ENCODE peak calls at places on chromosomes 2 and 18, in four cellular contexts. Q, M, X and A are unnamed samples.

GRCh38 chr2:42722328-42723190 is 41.4 kb downstream of the OXER1 start:
- DNase-seq in Q (peak; percentile 44), X (peak; percentile 81), M (no peak), A (peak; percentile 53)

GRCh38 chr2:202023198-202023903 is 10.3 kb upstream of the FZD7 start:
- DNase-seq in M (no peak), X (peak; percentile 72), Q (no peak), A (no peak)

GRCh38 chr18:36697905-36698304 is 130.9 kb downstream of the TPGS2 start:
- DNase-seq in M (peak; percentile 50), Q (no peak), X (no peak), A (no peak)

GRCh38 chr2:145980318-145980717 is 1460.4 kb upstream of the ZEB2 start:
- DNase-seq in M (no peak), X (no peak), Q (no peak), A (no peak)

GRCh38 chr18:3250237-3251107 is 2.9 kb downstream of the MYL12A start:
- DNase-seq in M (no peak), X (no peak), Q (no peak), A (no peak)

GRCh38 chr2:182098648-182099047 is 113.0 kb downstream of the PPP1R1C start:
- DNase-seq in Q (no peak), M (no peak), X (no peak), A (no peak)

GRCh38 chr2:239275037-239275685 is 125.7 kb downstream of the HDAC4 start:
- DNase-seq in M (peak; percentile 94), Q (peak; percentile 65), X (peak; percentile 81), A (peak; percentile 18)

GRCh38 chr2:29314816-29315571 is 199.8 kb downstream of the CLIP4 start:
- DNase-seq in Q (no peak), X (peak; percentile 56), M (no peak), A (no peak)

GRCh38 chr2:174495365-174496012 is 8.7 kb upstream of the GPR155 start:
- DNase-seq in Q (no peak), M (no peak), X (no peak), A (no peak)

GRCh38 chr2:233445152-233445830 is 91.0 kb downstream of the DGKD start:
- DNase-seq in X (peak; percentile 25), M (peak; percentile 20), Q (no peak), A (no peak)

GRCh38 chr2:190765386-190766173 is 115.0 kb upstream of the GLS start:
- DNase-seq in Q (no peak), M (no peak), X (no peak), A (no peak)

GRCh38 chr2:5391361-5391760 is 300.8 kb upstream of the SOX11 start:
- DNase-seq in X (no peak), Q (no peak), M (peak; percentile 56), A (peak; percentile 58)

GRCh38 chr2:185475868-185476267 is 262.7 kb upstream of the FSIP2 start:
- DNase-seq in M (no peak), X (no peak), Q (no peak), A (no peak)

GRCh38 chr2:46956981-46957531 is 41.5 kb upstream of the MCFD2 start:
- DNase-seq in X (no peak), Q (no peak), M (no peak), A (no peak)

GRCh38 chr2:179354296-179354695 is 89.7 kb upstream of the SESTD1 start:
- DNase-seq in Q (no peak), M (no peak), X (no peak), A (no peak)

GRCh38 chr2:138123741-138124140 is 159.5 kb downstream of the HNMT start:
- DNase-seq in M (no peak), X (no peak), Q (no peak), A (no peak)

GRCh38 chr18:55694291-55694690 is 106.3 kb upstream of the TCF4 start:
- DNase-seq in Q (no peak), X (no peak), M (no peak), A (no peak)

GRCh38 chr18:58639751-58640427 is 11.0 kb upstream of the ALPK2 start:
- DNase-seq in M (no peak), X (no peak), Q (no peak), A (no peak)

GRCh38 chr2:60152226-60152833 is 401.1 kb downstream of the BCL11A start:
- DNase-seq in X (no peak), Q (no peak), M (no peak), A (no peak)

GRCh38 chr2:149894760-149895159 is 307.2 kb upstream of the MMADHC start:
- DNase-seq in Q (no peak), M (no peak), X (no peak), A (no peak)

GRCh38 chr2:189285962-189286648 is 106.5 kb upstream of the COL5A2 start:
- DNase-seq in Q (peak; percentile 20), X (no peak), M (no peak), A (no peak)

GRCh38 chr18:54774423-54774822 is 53.9 kb upstream of the RAB27B start:
- DNase-seq in X (no peak), Q (no peak), M (no peak), A (no peak)

GRCh38 chr2:46985512-46985911 is 69.9 kb upstream of the MCFD2 start:
- DNase-seq in Q (no peak), M (no peak), X (no peak), A (no peak)

GRCh38 chr2:135600915-135601314 is 69.6 kb downstream of the R3HDM1 start:
- DNase-seq in Q (no peak), X (no peak), M (no peak), A (no peak)

GRCh38 chr2:105540642-105541041 is 141.8 kb upstream of the FHL2 start:
- DNase-seq in Q (no peak), M (no peak), X (no peak), A (no peak)

GRCh38 chr2:54639609-54640008 is 83.9 kb upstream of the EML6 start:
- DNase-seq in X (no peak), M (no peak), Q (no peak), A (no peak)

GRCh38 chr2:232438951-232439757 is 16.8 kb upstream of the ALPI start:
- DNase-seq in X (peak; percentile 48), Q (no peak), M (peak; percentile 52), A (no peak)

GRCh38 chr2:108982259-108982679 is 6.8 kb downstream of the EDAR start:
- DNase-seq in M (no peak), Q (no peak), X (no peak), A (no peak)

GRCh38 chr2:98730851-98731708 is at the start of gene MGAT4A:
- DNase-seq in M (peak; percentile 90), Q (peak; percentile 63), X (peak; percentile 89), A (peak; percentile 70)
- H3K4me1 ChIP-seq in M (peaks cover 10% of the 10 kb centered on the region), Q (no peaks in the 10 kb centered on the region), X (peaks cover 58% of the 10 kb centered on the region), A (no peaks in the 10 kb centered on the region)

GRCh38 chr2:11746376-11746806 is at the start of gene LPIN1:
- DNase-seq in X (peak; percentile 92), Q (peak; percentile 89), M (peak; percentile 95), A (peak; percentile 91)
- TF ChIP-seq CTCF in X (peak; percentile 23), Q (peak; percentile 43), M (peak; percentile 24), A (no peak)

GRCh38 chr18:79727211-79727610 is 47.6 kb downstream of the CTDP1 start:
- DNase-seq in X (no peak), M (no peak), Q (no peak), A (no peak)

GRCh38 chr18:79728931-79729586 is 49.5 kb downstream of the CTDP1 start:
- DNase-seq in M (no peak), X (no peak), Q (no peak), A (no peak)

GRCh38 chr18:79730804-79731203 is 51.2 kb downstream of the CTDP1 start:
- DNase-seq in Q (no peak), X (no peak), M (no peak), A (no peak)

GRCh38 chr18:79726721-79727120 is 47.1 kb downstream of the CTDP1 start:
- DNase-seq in X (no peak), M (no peak), Q (no peak), A (no peak)

GRCh38 chr18:79729611-79730010 is 50.0 kb downstream of the CTDP1 start:
- DNase-seq in M (no peak), X (no peak), Q (no peak), A (no peak)
- H3K9me3 ChIP-seq in M (peaks cover 16% of the 10 kb centered on the region), X (no peaks in the 10 kb centered on the region), Q (no peaks in the 10 kb centered on the region), A (no peaks in the 10 kb centered on the region)

DNA sequence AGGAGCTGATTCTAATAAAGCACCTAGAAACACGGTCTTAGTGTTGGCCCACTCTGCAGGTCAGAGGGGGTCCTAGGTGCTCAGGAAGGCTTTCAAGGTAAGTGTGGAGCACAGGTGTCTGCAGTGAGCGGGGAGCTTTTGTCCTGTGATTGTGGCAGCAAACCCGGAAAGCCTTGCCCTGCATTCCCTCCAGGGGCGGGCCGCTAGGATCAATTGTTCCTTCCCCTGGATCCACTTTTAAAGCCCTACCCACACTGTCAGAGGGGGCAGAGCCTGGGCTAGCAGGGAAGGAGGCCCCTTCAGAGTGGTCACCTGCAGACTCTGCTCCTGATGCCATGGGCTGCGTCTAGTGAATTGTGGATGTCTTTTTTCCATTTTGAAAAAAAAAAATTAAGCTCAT is 176.0 kb downstream of the CTIF start:
- DNase-seq in Q (no peak), X (peak; percentile 36), M (no peak), A (no peak)
- H3K4me1 ChIP-seq in Q (no peaks in the 10 kb centered on the region), X (peaks cover 41% of the 10 kb centered on the region), M (peaks cover 11% of the 10 kb centered on the region), A (no peaks in the 10 kb centered on the region)

GRCh38 chr2:31386648-31387047 is 27.9 kb downstream of the XDH start:
- DNase-seq in X (no peak), M (no peak), Q (no peak), A (no peak)
- TF ChIP-seq CTCF in X (no peak), M (no peak), Q (no peak), A (no peak)

DNA sequence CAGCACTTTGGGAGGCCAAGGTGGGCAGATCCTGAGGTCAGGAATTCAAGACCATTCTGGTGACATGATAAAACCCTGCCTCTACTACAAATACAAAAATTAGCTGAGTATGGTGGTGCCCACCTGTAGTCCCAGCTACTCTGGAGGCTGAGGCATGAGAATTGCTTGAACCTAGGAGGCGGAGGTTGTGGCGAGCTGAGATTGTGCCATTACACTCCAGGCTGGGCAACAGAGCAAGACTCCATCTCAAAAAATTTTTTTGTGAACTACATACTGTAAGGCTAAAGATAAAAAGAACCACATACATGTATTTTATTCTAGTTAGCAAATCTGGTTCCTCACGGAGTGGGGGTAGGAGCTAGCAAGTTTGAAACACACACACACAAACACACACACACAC is 45.1 kb downstream of the RAB10 start:
- DNase-seq in Q (no peak), X (no peak), M (no peak), A (no peak)
- H3K9me3 ChIP-seq in Q (no peaks in the 10 kb centered on the region), X (peaks cover 5% of the 10 kb centered on the region), M (peaks cover 6% of the 10 kb centered on the region), A (no peaks in the 10 kb centered on the region)

GRCh38 chr18:24018299-24018910 is 3.9 kb downstream of the TTC39C start:
- DNase-seq in X (no peak), Q (no peak), M (no peak), A (no peak)
- H3K4me1 ChIP-seq in X (peaks cover 66% of the 10 kb centered on the region), Q (peaks cover 7% of the 10 kb centered on the region), M (peaks cover 5% of the 10 kb centered on the region), A (peaks cover 4% of the 10 kb centered on the region)